ENCODE peak calls at places on chromosome 13, in five cellular contexts. D is naive B cell; L is HT-29; P is stimulated activated CD4-positive, alpha-beta T cell treated with anti-CD3 and anti-CD28 coated beads, Interleukin-1b, Interleukin-23, amount 100 ng/mL, for 24 hours; Q is Right ventricle myocardium superior. I is an unnamed sample.

GRCh38 chr13:45374917-45375316 is 33.9 kb upstream of the TPT1 start:
- DNase-seq in P (no peak), D (no peak), Q (no peak), L (no peak), I (no peak)

GRCh38 chr13:45521292-45521691 is 56.6 kb downstream of the COG3 start:
- DNase-seq in P (no peak), D (no peak), L (no peak), Q (no peak), I (no peak)

GRCh38 chr13:40480012-40480914 is 186.2 kb downstream of the FOXO1 start:
- DNase-seq in L (no peak), Q (no peak), D (peak; percentile 21), P (no peak), I (peak; percentile 10)

GRCh38 chr13:20824762-20825161 is 51.0 kb upstream of the EEF1AKMT1 start:
- DNase-seq in D (no peak), P (no peak), L (no peak), Q (no peak), I (no peak)

GRCh38 chr13:53411443-53411842 is 382.8 kb downstream of the OLFM4 start:
- DNase-seq in D (no peak), L (no peak), Q (no peak), P (no peak), I (no peak)

GRCh38 chr13:73355134-73355533 is 296.3 kb downstream of the KLF5 start:
- DNase-seq in D (no peak), L (peak; percentile 53), P (no peak), Q (no peak), I (no peak)

GRCh38 chr13:21219044-21219381 is 42.6 kb downstream of the MRPL57 start:
- DNase-seq in L (no peak), D (no peak), P (no peak), Q (no peak), I (no peak)

GRCh38 chr13:21639604-21640003 is 31.3 kb upstream of the FGF9 start:
- DNase-seq in D (no peak), L (no peak), Q (no peak), P (no peak), I (no peak)

GRCh38 chr13:41487222-41487621 is 29.9 kb downstream of the RGCC start:
- DNase-seq in Q (no peak), D (no peak), L (no peak), P (no peak), I (no peak)

GRCh38 chr13:41463823-41464602 is 6.7 kb downstream of the RGCC start:
- DNase-seq in P (no peak), D (no peak), Q (no peak), L (no peak), I (no peak)

GRCh38 chr13:58300224-58300623 is 668.7 kb downstream of the PCDH17 start:
- DNase-seq in P (no peak), L (no peak), D (no peak), Q (no peak), I (no peak)

GRCh38 chr13:45051315-45051714 is 62.0 kb downstream of the GPALPP1 start:
- DNase-seq in D (no peak), P (no peak), Q (no peak), L (no peak), I (no peak)

GRCh38 chr13:27038323-27038722 is 133.3 kb downstream of the USP12 start:
- DNase-seq in Q (no peak), P (no peak), L (peak; percentile 44), D (no peak), I (peak; percentile 29)

GRCh38 chr13:75738841-75739240 is 102.7 kb downstream of the LMO7 start:
- DNase-seq in Q (no peak), P (no peak), D (no peak), L (no peak), I (no peak)

GRCh38 chr13:100986571-100986970 is 312.0 kb upstream of the TMTC4 start:
- DNase-seq in Q (no peak), L (no peak), P (no peak), D (no peak), I (no peak)

GRCh38 chr13:34657716-34658115 is 284.4 kb upstream of the NBEA start:
- DNase-seq in D (no peak), P (no peak), Q (no peak), L (no peak), I (no peak)

GRCh38 chr13:31848621-31849020 is 109.3 kb downstream of the RXFP2 start:
- DNase-seq in P (no peak), L (no peak), D (no peak), Q (no peak), I (no peak)

GRCh38 chr13:64672751-64673150 is 2557.4 kb downstream of the PCDH9 start:
- DNase-seq in D (no peak), Q (no peak), L (no peak), P (no peak), I (no peak)

GRCh38 chr13:113545455-113545930 is 39.1 kb upstream of the TFDP1 start:
- DNase-seq in Q (no peak), L (no peak), D (no peak), P (no peak), I (no peak)

GRCh38 chr13:41767801-41768200 is 193.1 kb downstream of the VWA8 start:
- DNase-seq in Q (no peak), L (no peak), P (no peak), D (no peak), I (peak; percentile 13)

GRCh38 chr13:110340812-110341444 is 33.8 kb downstream of the COL4A2 start:
- DNase-seq in Q (peak; percentile 89), D (peak; percentile 29), L (no peak), P (peak; percentile 28), I (no peak)